ENCODE peak calls at places on chromosomes 16 and 17, in nine cellular contexts. One of them, this sample, is unnamed.

GRCh38 chr17:76527430-76528111 is 9.9 kb downstream of the CYGB start:
- DNase-seq in A549: no peak
- DNase-seq in K562: peak
- DNase-seq in endothelial cell of umbilical vein: peak
- DNase-seq in WTC11: peak
- DNase-seq in H1: peak
- DNase-seq in GM12878: no peak
- DNase-seq in SK-N-SH: peak
- DNase-seq in HCT116: no peak
- DNase-seq in this sample: no peak

GRCh38 chr16:66457888-66458287 is 30.8 kb downstream of the BEAN1 start:
- DNase-seq in GM12878: no peak
- DNase-seq in HCT116: no peak
- DNase-seq in A549: peak
- DNase-seq in K562: no peak
- DNase-seq in SK-N-SH: no peak
- DNase-seq in H1: no peak
- DNase-seq in WTC11: no peak
- DNase-seq in endothelial cell of umbilical vein: no peak
- DNase-seq in this sample: no peak

GRCh38 chr17:78808106-78808635 is 26.1 kb upstream of the CYTH1 start:
- DNase-seq in K562: no peak
- DNase-seq in A549: no peak
- DNase-seq in H1: no peak
- DNase-seq in WTC11: no peak
- DNase-seq in endothelial cell of umbilical vein: no peak
- DNase-seq in SK-N-SH: no peak
- DNase-seq in GM12878: no peak
- DNase-seq in HCT116: no peak
- DNase-seq in this sample: no peak

GRCh38 chr17:65137076-65137935 is at the start of gene RGS9:
- DNase-seq in K562: peak
- DNase-seq in GM12878: peak
- DNase-seq in HCT116: peak
- DNase-seq in SK-N-SH: peak
- DNase-seq in WTC11: peak
- DNase-seq in H1: peak
- DNase-seq in endothelial cell of umbilical vein: peak
- DNase-seq in A549: peak
- DNase-seq in this sample: peak

GRCh38 chr17:59199398-59199797 is 10.4 kb upstream of the SMG8 start:
- DNase-seq in H1: no peak
- DNase-seq in K562: no peak
- DNase-seq in GM12878: no peak
- DNase-seq in A549: no peak
- DNase-seq in WTC11: no peak
- DNase-seq in HCT116: no peak
- DNase-seq in endothelial cell of umbilical vein: no peak
- DNase-seq in SK-N-SH: no peak
- DNase-seq in this sample: no peak

GRCh38 chr17:10777131-10777805 is 26.6 kb downstream of the TMEM238L start:
- DNase-seq in K562: no peak
- DNase-seq in endothelial cell of umbilical vein: no peak
- DNase-seq in SK-N-SH: no peak
- DNase-seq in HCT116: no peak
- DNase-seq in WTC11: no peak
- DNase-seq in A549: no peak
- DNase-seq in GM12878: no peak
- DNase-seq in H1: no peak
- DNase-seq in this sample: no peak

GRCh38 chr17:67652433-67652832 is 65.3 kb upstream of the NOL11 start:
- DNase-seq in WTC11: no peak
- DNase-seq in GM12878: no peak
- DNase-seq in A549: no peak
- DNase-seq in HCT116: no peak
- DNase-seq in K562: no peak
- DNase-seq in H1: no peak
- DNase-seq in endothelial cell of umbilical vein: no peak
- DNase-seq in SK-N-SH: no peak
- DNase-seq in this sample: no peak

GRCh38 chr17:75722076-75722475 is 817 bp downstream of the ITGB4 start:
- DNase-seq in H1: no peak
- DNase-seq in K562: no peak
- DNase-seq in WTC11: no peak
- DNase-seq in endothelial cell of umbilical vein: no peak
- DNase-seq in A549: no peak
- DNase-seq in HCT116: no peak
- DNase-seq in GM12878: no peak
- DNase-seq in SK-N-SH: peak
- DNase-seq in this sample: no peak

GRCh38 chr17:16944334-16945140 is 27.4 kb downstream of the TNFRSF13B start:
- DNase-seq in WTC11: no peak
- DNase-seq in endothelial cell of umbilical vein: no peak
- DNase-seq in SK-N-SH: no peak
- DNase-seq in K562: no peak
- DNase-seq in A549: no peak
- DNase-seq in GM12878: no peak
- DNase-seq in H1: peak
- DNase-seq in HCT116: no peak
- DNase-seq in this sample: no peak

GRCh38 chr17:79658811-79659207 is 48.0 kb upstream of the RBFOX3 start:
- DNase-seq in SK-N-SH: peak
- DNase-seq in endothelial cell of umbilical vein: peak
- DNase-seq in WTC11: peak
- DNase-seq in GM12878: no peak
- DNase-seq in K562: peak
- DNase-seq in A549: peak
- DNase-seq in H1: peak
- DNase-seq in HCT116: peak
- DNase-seq in this sample: peak

GRCh38 chr17:10107320-10108165 is 90.9 kb downstream of the GAS7 start:
- DNase-seq in SK-N-SH: no peak
- DNase-seq in endothelial cell of umbilical vein: no peak
- DNase-seq in WTC11: no peak
- DNase-seq in H1: no peak
- DNase-seq in GM12878: no peak
- DNase-seq in A549: no peak
- DNase-seq in K562: no peak
- DNase-seq in HCT116: no peak
- DNase-seq in this sample: peak

GRCh38 chr16:85774811-85775210 is 23.9 kb upstream of the C16orf74 start:
- DNase-seq in H1: no peak
- DNase-seq in GM12878: no peak
- DNase-seq in K562: no peak
- DNase-seq in A549: no peak
- DNase-seq in WTC11: no peak
- DNase-seq in endothelial cell of umbilical vein: no peak
- DNase-seq in SK-N-SH: no peak
- DNase-seq in HCT116: no peak
- DNase-seq in this sample: no peak

GRCh38 chr16:89723279-89724250 is 2.2 kb downstream of the ZNF276 start:
- DNase-seq in GM12878: no peak
- DNase-seq in HCT116: no peak
- DNase-seq in H1: no peak
- DNase-seq in WTC11: no peak
- DNase-seq in K562: no peak
- DNase-seq in A549: no peak
- DNase-seq in SK-N-SH: peak
- DNase-seq in endothelial cell of umbilical vein: peak
- DNase-seq in this sample: no peak

GRCh38 chr17:37752482-37752881 is 7.6 kb upstream of the HNF1B start:
- DNase-seq in WTC11: no peak
- DNase-seq in GM12878: no peak
- DNase-seq in HCT116: no peak
- DNase-seq in SK-N-SH: no peak
- DNase-seq in A549: peak
- DNase-seq in H1: no peak
- DNase-seq in endothelial cell of umbilical vein: no peak
- DNase-seq in K562: no peak
- DNase-seq in this sample: no peak

GRCh38 chr17:72430611-72431432 is 310.0 kb downstream of the SOX9 start:
- DNase-seq in GM12878: no peak
- DNase-seq in A549: no peak
- DNase-seq in HCT116: peak
- DNase-seq in H1: peak
- DNase-seq in K562: no peak
- DNase-seq in endothelial cell of umbilical vein: no peak
- DNase-seq in WTC11: peak
- DNase-seq in SK-N-SH: no peak
- DNase-seq in this sample: peak

DNA sequence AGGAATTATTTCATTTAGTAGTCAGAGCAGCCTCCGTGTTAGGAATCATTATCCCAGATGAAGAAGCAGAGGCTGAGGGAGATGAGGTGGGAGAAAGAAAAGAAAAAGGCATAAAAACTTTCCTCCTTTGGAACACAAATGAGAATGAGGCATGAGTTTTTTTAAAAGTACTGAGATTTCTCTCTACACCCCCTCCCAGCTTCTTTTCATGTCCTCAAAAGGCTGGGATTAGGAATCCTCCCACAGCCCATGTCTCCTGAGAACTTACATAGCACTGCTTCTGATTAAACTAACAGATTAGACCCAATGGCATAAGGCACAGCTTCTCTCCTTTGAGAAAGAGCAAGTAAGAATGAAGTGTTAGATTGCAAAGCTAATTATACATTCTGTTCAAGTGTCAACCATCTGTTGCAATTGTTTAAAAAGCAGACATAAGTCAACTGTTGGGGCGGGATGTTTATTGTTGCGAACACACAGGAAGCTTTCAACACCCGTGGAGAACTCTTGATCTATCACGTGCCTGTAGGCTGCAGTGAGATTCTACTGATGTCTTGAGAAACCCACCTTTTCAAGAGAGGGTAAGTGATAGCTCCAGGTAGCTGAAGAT is 715.1 kb downstream of the CDH11 start:
- DNase-seq in K562: no peak
- DNase-seq in SK-N-SH: no peak
- DNase-seq in GM12878: no peak
- DNase-seq in endothelial cell of umbilical vein: no peak
- DNase-seq in HCT116: no peak
- DNase-seq in WTC11: no peak
- DNase-seq in A549: no peak
- DNase-seq in H1: no peak
- DNase-seq in this sample: no peak
- TF ChIP-seq MAX in K562: no peak
- TF ChIP-seq MAX in SK-N-SH: no peak
- TF ChIP-seq MAX in GM12878: no peak
- TF ChIP-seq MAX in endothelial cell of umbilical vein: no peak
- TF ChIP-seq MAX in HCT116: no peak
- TF ChIP-seq MAX in WTC11: no peak
- TF ChIP-seq MAX in A549: no peak
- TF ChIP-seq MAX in H1: no peak
- TF ChIP-seq MAX in this sample: no peak

DNA sequence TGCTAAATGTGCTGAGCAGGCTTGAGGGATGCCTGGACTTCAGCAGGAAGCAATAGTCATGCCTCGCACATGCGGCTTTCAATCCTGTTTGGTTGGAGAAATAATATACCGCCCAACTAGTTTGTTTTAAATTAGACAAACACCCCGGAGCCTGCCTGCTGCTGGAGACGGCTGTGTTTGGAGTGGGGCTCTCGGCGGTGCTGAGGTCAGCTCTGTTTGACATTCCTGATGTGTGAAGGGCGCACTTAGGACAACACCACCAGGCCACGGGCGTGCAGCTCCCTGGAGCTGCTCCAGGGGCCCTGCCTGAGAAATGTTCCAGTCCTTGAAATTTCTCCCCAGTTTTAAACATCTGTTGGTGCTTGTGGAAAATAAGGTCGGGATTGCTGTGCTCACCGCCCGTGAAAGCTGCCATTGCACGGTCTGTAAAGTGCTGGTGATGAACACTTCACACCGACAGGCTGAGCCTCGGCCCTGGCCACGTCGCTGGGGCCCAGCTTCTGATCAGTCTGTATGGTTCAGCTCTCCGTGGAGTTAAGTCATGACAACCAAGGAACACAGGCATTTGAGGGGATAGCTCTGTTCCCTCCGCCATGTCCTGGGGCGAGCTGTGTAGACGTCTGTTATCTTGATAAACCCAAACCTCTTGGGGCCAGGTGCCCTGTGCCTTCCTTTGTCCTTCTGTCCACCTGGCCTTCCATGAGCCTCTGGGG is 110.4 kb downstream of the METRNL start:
- DNase-seq in SK-N-SH: no peak
- DNase-seq in H1: peak
- DNase-seq in HCT116: no peak
- DNase-seq in WTC11: no peak
- DNase-seq in GM12878: no peak
- DNase-seq in A549: no peak
- DNase-seq in endothelial cell of umbilical vein: peak
- DNase-seq in K562: no peak
- DNase-seq in this sample: no peak
- TF ChIP-seq MAX in SK-N-SH: no peak
- TF ChIP-seq MAX in H1: no peak
- TF ChIP-seq MAX in HCT116: no peak
- TF ChIP-seq MAX in WTC11: no peak
- TF ChIP-seq MAX in GM12878: no peak
- TF ChIP-seq MAX in A549: no peak
- TF ChIP-seq MAX in endothelial cell of umbilical vein: peak
- TF ChIP-seq MAX in K562: no peak
- TF ChIP-seq MAX in this sample: no peak

DNA sequence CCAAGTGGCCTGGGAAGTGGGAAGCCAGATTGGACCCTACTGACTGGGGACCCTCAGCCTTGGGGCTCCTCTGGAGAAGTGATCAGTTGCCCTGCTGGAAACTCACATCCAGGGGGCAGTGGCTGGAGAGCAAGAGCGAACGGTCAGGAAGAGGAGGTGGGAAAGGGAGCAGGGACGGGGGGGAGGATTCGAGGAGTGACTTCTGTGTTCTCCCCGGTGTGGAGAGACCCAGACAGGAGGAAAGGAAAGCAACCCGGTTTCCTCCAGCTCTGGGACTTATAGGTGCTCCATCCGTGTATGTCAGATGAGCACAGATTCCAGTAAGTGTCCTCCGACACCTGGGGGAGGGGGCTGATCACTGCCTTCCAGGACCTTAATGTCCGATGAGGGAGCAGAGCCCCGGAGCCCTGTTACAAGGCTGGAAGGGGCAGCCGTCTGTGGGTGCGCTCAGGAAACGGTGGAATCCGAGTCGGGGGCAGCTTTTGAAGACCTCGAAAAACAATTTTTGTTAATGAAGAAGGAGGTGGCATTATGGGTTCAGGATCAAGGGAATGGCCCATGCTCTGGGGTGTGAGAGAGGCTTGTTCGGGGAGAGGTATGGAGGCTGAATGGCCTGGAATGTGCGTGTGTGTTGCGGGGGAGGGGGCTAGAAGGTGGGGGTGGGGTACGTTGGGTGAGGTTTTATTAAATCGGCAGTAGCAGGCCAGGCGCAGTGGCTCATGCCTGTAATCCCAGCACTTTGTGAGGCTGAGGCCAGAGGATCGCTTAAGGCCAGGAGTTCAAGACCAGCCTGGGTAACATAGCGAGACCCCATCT is 34.8 kb upstream of the NDRG4 start:
- DNase-seq in WTC11: peak
- DNase-seq in endothelial cell of umbilical vein: peak
- DNase-seq in A549: peak
- DNase-seq in K562: no peak
- DNase-seq in GM12878: no peak
- DNase-seq in SK-N-SH: peak
- DNase-seq in HCT116: no peak
- DNase-seq in H1: no peak
- DNase-seq in this sample: no peak
- TF ChIP-seq MAX in WTC11: no peak
- TF ChIP-seq MAX in endothelial cell of umbilical vein: no peak
- TF ChIP-seq MAX in A549: no peak
- TF ChIP-seq MAX in K562: no peak
- TF ChIP-seq MAX in GM12878: no peak
- TF ChIP-seq MAX in SK-N-SH: no peak
- TF ChIP-seq MAX in HCT116: no peak
- TF ChIP-seq MAX in H1: no peak
- TF ChIP-seq MAX in this sample: no peak

GRCh38 chr16:75087040-75087979 is 29.3 kb downstream of the LDHD start:
- DNase-seq in WTC11: no peak
- DNase-seq in HCT116: no peak
- DNase-seq in K562: peak
- DNase-seq in GM12878: no peak
- DNase-seq in endothelial cell of umbilical vein: peak
- DNase-seq in A549: no peak
- DNase-seq in SK-N-SH: peak
- DNase-seq in H1: no peak
- DNase-seq in this sample: peak
- TF ChIP-seq MAX in WTC11: no peak
- TF ChIP-seq MAX in HCT116: no peak
- TF ChIP-seq MAX in K562: peak
- TF ChIP-seq MAX in GM12878: no peak
- TF ChIP-seq MAX in endothelial cell of umbilical vein: no peak
- TF ChIP-seq MAX in A549: no peak
- TF ChIP-seq MAX in SK-N-SH: no peak
- TF ChIP-seq MAX in H1: peak
- TF ChIP-seq MAX in this sample: no peak